ENCODE peak calls at places on chromosome 3, in ten cellular contexts. D is HCEC 1CT, E is left lung, X is left kidney, J is transverse colon, C is astrocyte of the spinal cord, K is caudate nucleus, A is GF-D8, N is RWPE1, T is lower lobe of right lung. S is an unnamed sample.

GRCh38 chr3:49966233-49966942 is 26.4 kb downstream of the RBM6 start:
- DNase-seq in T (no peak), N (peak), C (no peak), X (no peak), J (no peak), K (no peak), E (no peak), D (no peak), A (no peak), S (no peak)

GRCh38 chr3:114152519-114153151 is 26.2 kb downstream of the DRD3 start:
- DNase-seq in D (peak), X (peak), T (peak), N (peak), E (peak), C (peak), J (peak), K (peak), A (no peak), S (peak)

GRCh38 chr3:84893211-84893610 is 65.6 kb upstream of the CADM2 start:
- DNase-seq in J (no peak), T (no peak), D (no peak), C (no peak), A (no peak), K (no peak), N (no peak), E (no peak), X (no peak), S (no peak)

GRCh38 chr3:55897573-55898224 is 410.6 kb upstream of the WNT5A start:
- DNase-seq in N (peak), A (no peak), J (no peak), X (peak), K (no peak), E (no peak), T (no peak), D (peak), C (peak), S (no peak)

GRCh38 chr3:198071602-198072285 is 111.7 kb downstream of the LMLN start:
- DNase-seq in T (no peak), C (peak), J (no peak), E (no peak), K (peak), N (peak), X (no peak), D (peak), A (no peak), S (no peak)

GRCh38 chr3:133377396-133377795 is 22.5 kb upstream of the BFSP2 start:
- DNase-seq in A (peak), E (no peak), X (peak), N (peak), D (peak), J (no peak), K (peak), T (no peak), C (peak), S (no peak)

GRCh38 chr3:151445283-151446001 is 15.4 kb downstream of the IGSF10 start:
- DNase-seq in E (peak), T (no peak), K (no peak), J (no peak), X (no peak), A (no peak), D (peak), N (peak), C (peak), S (no peak)

GRCh38 chr3:25468866-25469319 is 40.8 kb downstream of the RARB start:
- DNase-seq in A (no peak), K (no peak), E (peak), X (peak), C (peak), D (no peak), T (no peak), J (peak), N (no peak), S (peak)

GRCh38 chr3:112688819-112689218 is 47.9 kb upstream of the CCDC80 start:
- DNase-seq in D (no peak), X (no peak), K (no peak), J (no peak), C (no peak), T (no peak), A (no peak), E (no peak), N (peak), S (no peak)

GRCh38 chr3:8853081-8853480 is 83.7 kb upstream of the OXTR start:
- DNase-seq in T (no peak), X (no peak), K (no peak), D (no peak), C (no peak), A (no peak), N (no peak), J (no peak), E (no peak), S (no peak)

GRCh38 chr3:152197451-152197850 is 71.3 kb upstream of the MBNL1 start:
- DNase-seq in E (no peak), N (no peak), C (no peak), A (peak), K (no peak), D (peak), J (no peak), T (no peak), X (no peak), S (no peak)

GRCh38 chr3:135148431-135148830 is 353.4 kb downstream of the EPHB1 start:
- DNase-seq in D (no peak), A (no peak), T (no peak), K (peak), E (no peak), N (no peak), C (no peak), J (no peak), X (peak), S (peak)

GRCh38 chr3:71087109-71088018 is 496.2 kb downstream of the FOXP1 start:
- DNase-seq in X (no peak), K (no peak), E (no peak), J (no peak), N (no peak), D (peak), T (no peak), A (no peak), C (peak), S (no peak)

GRCh38 chr3:194596906-194597305 is 36.3 kb downstream of the TMEM44 start:
- DNase-seq in E (no peak), J (no peak), A (no peak), D (no peak), X (no peak), C (no peak), N (no peak), T (no peak), K (peak), S (no peak)

GRCh38 chr3:16841906-16842709 is 42.6 kb upstream of the PLCL2 start:
- DNase-seq in A (no peak), J (peak), K (peak), D (no peak), T (peak), C (no peak), X (peak), E (peak), N (no peak), S (peak)

GRCh38 chr3:74000715-74001114 is 376.0 kb upstream of the PDZRN3 start:
- DNase-seq in T (no peak), D (no peak), N (no peak), X (no peak), K (no peak), A (no peak), J (no peak), E (no peak), C (no peak), S (no peak)

GRCh38 chr3:45907769-45908705 is 21.7 kb downstream of the CCR9 start:
- DNase-seq in D (peak), T (no peak), K (no peak), J (no peak), E (no peak), C (peak), N (no peak), X (no peak), A (no peak), S (no peak)

GRCh38 chr3:127670761-127671522 is 1.8 kb upstream of the ABTB1 start:
- DNase-seq in C (no peak), J (no peak), A (no peak), N (no peak), E (peak), K (no peak), D (no peak), X (no peak), T (no peak), S (no peak)

GRCh38 chr3:42078686-42079085 is 12.5 kb upstream of the TRAK1 start:
- DNase-seq in C (no peak), A (no peak), J (peak), E (no peak), T (no peak), K (no peak), D (peak), N (no peak), X (no peak), S (no peak)

GRCh38 chr3:184282941-184283340 is 7.1 kb downstream of the ECE2 start:
- DNase-seq in N (no peak), J (no peak), X (no peak), E (no peak), K (no peak), D (no peak), T (no peak), A (no peak), C (no peak), S (no peak)

GRCh38 chr3:98812851-98813374 is 49.8 kb downstream of the ST3GAL6 start:
- DNase-seq in A (peak), C (no peak), D (peak), E (peak), K (peak), J (no peak), T (peak), N (peak), X (peak), S (no peak)

GRCh38 chr3:46203681-46204080 is 4.4 kb downstream of the CCR1 start:
- DNase-seq in E (no peak), N (no peak), X (no peak), T (no peak), K (no peak), A (no peak), D (no peak), J (no peak), C (no peak), S (no peak)

GRCh38 chr3:161700998-161701397 is 204.4 kb downstream of the OTOL1 start:
- DNase-seq in A (no peak), N (no peak), K (no peak), X (no peak), D (no peak), C (no peak), T (no peak), J (no peak), E (no peak), S (peak)

GRCh38 chr3:19734453-19734852 is 199.6 kb downstream of the EFHB start:
- DNase-seq in T (no peak), X (no peak), A (no peak), N (no peak), D (no peak), K (no peak), C (no peak), E (no peak), J (no peak), S (no peak)

GRCh38 chr3:42960282-42960681 is 18.8 kb upstream of the GASK1A start:
- DNase-seq in X (peak), A (no peak), N (no peak), D (no peak), C (peak), T (no peak), E (no peak), J (no peak), K (no peak), S (no peak)

GRCh38 chr3:160447544-160447943 is 2.0 kb downstream of the TRIM59 start:
- DNase-seq in J (no peak), D (peak), A (no peak), T (no peak), E (no peak), C (peak), X (no peak), N (peak), K (no peak), S (no peak)

GRCh38 chr3:149657458-149657795 is 398 bp downstream of the WWTR1 start:
- DNase-seq in E (peak), D (peak), T (peak), X (no peak), K (no peak), A (no peak), J (peak), N (peak), C (peak), S (no peak)

GRCh38 chr3:136042608-136043221 is 77.2 kb downstream of the PPP2R3A start:
- DNase-seq in D (peak), N (peak), K (peak), E (no peak), T (no peak), X (peak), C (peak), J (no peak), A (no peak), S (no peak)

GRCh38 chr3:148955544-148956346 is 35.6 kb upstream of the GYG1 start:
- DNase-seq in D (peak), N (peak), E (peak), J (peak), K (peak), X (peak), A (peak), T (no peak), C (peak), S (no peak)

GRCh38 chr3:179713643-179714090 is 60.8 kb downstream of the USP13 start:
- DNase-seq in X (peak), K (no peak), T (no peak), C (peak), D (peak), A (no peak), J (no peak), E (no peak), N (no peak), S (no peak)

GRCh38 chr3:21979706-21980105 is 228.7 kb upstream of the ZNF385D start:
- DNase-seq in A (no peak), D (no peak), K (no peak), E (no peak), T (no peak), J (no peak), X (no peak), C (peak), N (no peak), S (no peak)

GRCh38 chr3:184785856-184786255 is 26.1 kb upstream of the VPS8 start:
- DNase-seq in E (no peak), N (no peak), D (no peak), A (no peak), C (no peak), J (no peak), K (peak), X (no peak), T (no peak), S (no peak)

GRCh38 chr3:32354362-32354778 is 37.3 kb upstream of the CMTM7 start:
- DNase-seq in J (no peak), A (no peak), K (no peak), X (no peak), N (no peak), C (peak), T (no peak), E (no peak), D (no peak), S (no peak)

GRCh38 chr3:186109897-186110803 is 1.3 kb upstream of the ETV5 start:
- DNase-seq in N (no peak), K (no peak), D (peak), C (no peak), J (no peak), E (no peak), T (peak), X (peak), A (no peak), S (peak)

GRCh38 chr3:69330891-69331400 is 54.9 kb downstream of the FRMD4B start:
- DNase-seq in A (no peak), K (peak), C (no peak), E (peak), T (peak), N (no peak), J (no peak), D (no peak), X (no peak), S (no peak)

GRCh38 chr3:161231861-161232260 is 10.8 kb downstream of the NMD3 start:
- DNase-seq in X (no peak), T (no peak), E (no peak), C (no peak), A (no peak), J (no peak), N (no peak), K (no peak), D (no peak), S (no peak)

GRCh38 chr3:134334901-134335280 is 39.4 kb downstream of the AMOTL2 start:
- DNase-seq in K (no peak), D (no peak), E (peak), C (no peak), J (no peak), X (no peak), A (no peak), T (no peak), N (no peak), S (no peak)

GRCh38 chr3:12871404-12871983 is 30.1 kb upstream of the RPL32 start:
- DNase-seq in X (no peak), C (no peak), A (no peak), T (no peak), N (no peak), E (no peak), K (no peak), D (no peak), J (no peak), S (no peak)

S was measured in Right ventricle myocardium inferior.